ENCODE peak calls at places on chromosomes 3 and 15, in six cellular contexts. Z is naive thymus-derived CD4-positive, alpha-beta T cell; J is effector CD8-positive, alpha-beta T cell; P is EL; I is AG09309; G is sciatic nerve. Y is an unnamed sample.

GRCh38 chr15:83030021-83030420 is 18.6 kb upstream of the C15orf40 start:
- DNase-seq in Z (no peak), J (no peak), P (peak), I (no peak), G (no peak), Y (no peak)

GRCh38 chr15:59364238-59364637 is 8.4 kb downstream of the MYO1E start:
- DNase-seq in Z (no peak), J (no peak), P (peak), I (no peak), G (no peak), Y (peak)

GRCh38 chr15:80660114-80660513 is 35.0 kb upstream of the ABHD17C start:
- DNase-seq in Z (no peak), J (no peak), P (peak), I (no peak), G (no peak), Y (peak)

GRCh38 chr3:178996399-178996798 is 75.2 kb downstream of the ZMAT3 start:
- DNase-seq in Z (no peak), J (no peak), P (no peak), I (no peak), G (no peak), Y (no peak)

GRCh38 chr15:80526556-80527340 is 122.6 kb downstream of the ARNT2 start:
- DNase-seq in Z (no peak), J (no peak), P (peak), I (peak), G (no peak), Y (peak)

GRCh38 chr15:66151809-66152208 is 101.7 kb downstream of the MEGF11 start:
- DNase-seq in Z (no peak), J (no peak), P (no peak), I (no peak), G (no peak), Y (no peak)

GRCh38 chr3:104846270-104846669 is 520.4 kb upstream of the ALCAM start:
- DNase-seq in Z (no peak), J (no peak), P (peak), I (no peak), G (no peak), Y (peak)

GRCh38 chr3:156978471-156978961 is 152.4 kb downstream of the LEKR1 start:
- DNase-seq in Z (no peak), J (no peak), P (peak), I (no peak), G (no peak), Y (peak)

GRCh38 chr15:99673118-99673517 is 60.1 kb downstream of the LYSMD4 start:
- DNase-seq in Z (no peak), J (no peak), P (no peak), I (no peak), G (no peak), Y (no peak)

GRCh38 chr3:30199096-30199734 is 407.2 kb upstream of the TGFBR2 start:
- DNase-seq in Z (peak), J (peak), P (peak), I (no peak), G (peak), Y (peak)